ENCODE peak calls at places on chromosomes 7 and 10, in ten cellular contexts. V is tibial nerve; R is astrocyte of the spinal cord; S is dorsolateral prefrontal cortex; Q is activated CD8-positive, alpha-beta T cell treated with anti-CD3 and anti-CD28 coated beads for 36 hours; E is MM.1S; N is AG10803; D is Panc1; K is lower leg skin; X is endodermal cell. B is an unnamed sample.
A peak's percentile ranks its signal among the peaks of the same experiment; 100 is the strongest.

GRCh38 chr7:2495402-2496309 is 19.5 kb upstream of the GRIFIN start:
- DNase-seq in Q (no peak), R (no peak), D (no peak), S (no peak), E (no peak), X (peak; percentile 79), N (no peak), V (no peak), K (no peak), B (no peak)

GRCh38 chr10:30583778-30584415 is 45.7 kb downstream of the LYZL2 start:
- DNase-seq in D (no peak), S (no peak), K (peak; percentile 62), E (peak; percentile 80), Q (peak; percentile 7), N (peak; percentile 60), X (no peak), R (peak; percentile 84), V (peak; percentile 64), B (no peak)

GRCh38 chr7:1264345-1265280 is 31.9 kb downstream of the UNCX start:
- DNase-seq in Q (no peak), R (no peak), V (no peak), S (no peak), D (no peak), E (no peak), N (no peak), K (no peak), X (no peak), B (no peak)

GRCh38 chr7:1298938-1299885 is 66.5 kb downstream of the UNCX start:
- DNase-seq in V (no peak), E (no peak), N (no peak), R (no peak), X (peak; percentile 64), Q (no peak), S (no peak), K (no peak), D (no peak), B (no peak)

GRCh38 chr7:30650455-30650854 is 31.8 kb downstream of the CRHR2 start:
- DNase-seq in V (no peak), S (no peak), Q (no peak), N (no peak), X (peak; percentile 71), K (no peak), D (no peak), E (no peak), R (no peak), B (no peak)

GRCh38 chr10:30392564-30392990 is 41.4 kb upstream of the MAP3K8 start:
- DNase-seq in X (peak; percentile 95), E (peak; percentile 68), N (peak; percentile 45), Q (peak; percentile 78), R (peak; percentile 43), K (peak; percentile 50), V (peak; percentile 54), D (peak; percentile 52), S (peak; percentile 49), B (no peak)

GRCh38 chr10:49115796-49116508 is 630 bp upstream of the VSTM4 start:
- DNase-seq in R (no peak), V (no peak), N (no peak), S (no peak), E (no peak), X (no peak), D (no peak), K (no peak), Q (peak; percentile 10), B (no peak)

GRCh38 chr10:60299390-60299778 is 90.3 kb downstream of the ANK3 start:
- DNase-seq in N (no peak), K (no peak), X (no peak), Q (no peak), S (no peak), V (no peak), R (no peak), D (no peak), E (no peak), B (no peak)

GRCh38 chr7:139735466-139735865 is 42.3 kb downstream of the HIPK2 start:
- DNase-seq in Q (no peak), X (peak; percentile 13), S (no peak), D (no peak), V (no peak), R (no peak), N (no peak), K (no peak), E (no peak), B (no peak)

GRCh38 chr10:29479081-29479917 is 155.5 kb downstream of the SVIL start:
- DNase-seq in Q (peak; percentile 31), X (no peak), N (peak; percentile 27), K (no peak), V (no peak), D (no peak), S (no peak), R (peak; percentile 83), E (peak; percentile 38), B (peak; percentile 69)

GRCh38 chr7:133293390-133294110 is 40.7 kb downstream of the EXOC4 start:
- DNase-seq in V (no peak), D (no peak), E (no peak), N (no peak), X (no peak), Q (no peak), K (no peak), S (no peak), R (no peak), B (no peak)

GRCh38 chr7:31098606-31099360 is 46.7 kb downstream of the ADCYAP1R1 start:
- DNase-seq in X (peak; percentile 17), Q (no peak), R (no peak), D (no peak), S (no peak), E (no peak), N (no peak), V (no peak), K (no peak), B (no peak)

GRCh38 chr10:30059209-30060107 is at the start of gene JCAD:
- DNase-seq in Q (peak; percentile 54), E (peak; percentile 52), K (peak; percentile 59), S (no peak), N (peak; percentile 45), R (no peak), V (peak; percentile 75), D (no peak), X (peak; percentile 93), B (no peak)

GRCh38 chr7:115634633-115635032 is 395.9 kb downstream of the TFEC start:
- DNase-seq in X (no peak), E (no peak), N (no peak), Q (no peak), K (no peak), R (no peak), V (no peak), D (peak; percentile 8), S (no peak), B (no peak)

GRCh38 chr7:53744361-53744760 is 708.9 kb downstream of the POM121L12 start:
- DNase-seq in N (no peak), E (no peak), S (no peak), V (no peak), R (no peak), X (peak; percentile 68), K (no peak), Q (no peak), D (no peak), B (peak; percentile 25)
- TF ChIP-seq CTCF in N (no peak), E (no peak), S (no peak), V (no peak), R (no peak), X (peak; percentile 31), K (no peak), Q (no peak), D (no peak), B (peak; percentile 40)

DNA sequence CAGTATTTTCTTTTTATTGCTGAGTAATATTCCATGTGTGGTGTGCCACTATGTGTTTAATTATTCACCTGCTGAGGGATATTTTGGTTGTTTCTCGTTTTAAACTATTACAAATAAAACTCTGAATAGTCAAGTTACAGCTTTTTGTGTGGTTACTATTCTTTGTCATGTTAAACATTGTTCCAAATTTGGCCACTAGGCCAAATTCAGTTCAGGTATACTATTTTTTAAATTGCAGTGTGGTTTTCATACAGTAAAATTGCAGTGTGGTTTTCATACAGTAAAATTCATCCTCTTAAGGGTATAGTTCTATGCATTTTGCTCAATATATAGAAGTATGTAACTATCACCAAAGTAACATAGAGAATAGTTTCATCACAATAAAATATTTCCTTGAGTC is 97.4 kb upstream of the FAM3C start:
- DNase-seq in D (no peak), X (no peak), V (no peak), K (no peak), N (no peak), R (no peak), Q (no peak), S (no peak), E (no peak), B (no peak)
- TF ChIP-seq CTCF in D (no peak), X (peak; percentile 45), V (no peak), K (no peak), N (no peak), R (no peak), Q (no peak), S (no peak), E (peak; percentile 7), B (no peak)

DNA sequence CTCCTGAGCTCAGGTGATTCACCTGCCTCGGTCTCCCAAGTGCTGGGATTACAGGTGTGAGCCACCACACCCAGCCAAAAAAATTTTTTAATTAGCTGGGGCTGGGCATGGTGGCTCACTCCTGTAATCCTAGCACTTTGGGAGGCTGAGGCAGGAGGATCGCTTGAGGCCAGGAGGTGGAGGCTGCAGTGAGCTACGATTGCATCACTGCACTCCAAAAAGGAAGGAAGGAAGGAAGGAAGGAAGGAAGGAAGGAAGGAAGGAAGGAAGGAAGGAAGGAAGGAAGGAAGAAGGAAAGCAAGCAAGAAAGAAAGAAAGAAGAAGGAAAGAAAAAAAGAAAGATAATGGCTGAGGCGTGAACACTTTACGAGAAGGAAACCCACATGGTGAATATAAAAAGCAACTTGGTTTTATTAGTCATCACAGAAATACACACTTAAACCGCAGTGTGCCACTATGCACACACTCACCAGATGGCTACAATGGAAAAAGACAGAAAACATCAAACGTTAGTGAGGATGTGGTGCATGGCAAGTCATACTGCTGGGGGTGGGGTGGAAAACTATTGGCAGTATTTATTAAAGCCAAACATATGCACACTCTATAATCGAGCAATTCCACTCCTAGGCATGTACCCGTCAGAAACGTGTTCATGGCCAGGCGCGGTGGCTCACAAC is 4.4 kb upstream of the CCL26 start:
- DNase-seq in Q (peak; percentile 86), D (peak; percentile 67), N (peak; percentile 96), E (peak; percentile 12), V (no peak), K (no peak), X (no peak), R (peak; percentile 94), S (no peak), B (no peak)
- TF ChIP-seq CTCF in Q (no peak), D (no peak), N (peak; percentile 12), E (no peak), V (no peak), K (no peak), X (no peak), R (no peak), S (no peak), B (no peak)

DNA sequence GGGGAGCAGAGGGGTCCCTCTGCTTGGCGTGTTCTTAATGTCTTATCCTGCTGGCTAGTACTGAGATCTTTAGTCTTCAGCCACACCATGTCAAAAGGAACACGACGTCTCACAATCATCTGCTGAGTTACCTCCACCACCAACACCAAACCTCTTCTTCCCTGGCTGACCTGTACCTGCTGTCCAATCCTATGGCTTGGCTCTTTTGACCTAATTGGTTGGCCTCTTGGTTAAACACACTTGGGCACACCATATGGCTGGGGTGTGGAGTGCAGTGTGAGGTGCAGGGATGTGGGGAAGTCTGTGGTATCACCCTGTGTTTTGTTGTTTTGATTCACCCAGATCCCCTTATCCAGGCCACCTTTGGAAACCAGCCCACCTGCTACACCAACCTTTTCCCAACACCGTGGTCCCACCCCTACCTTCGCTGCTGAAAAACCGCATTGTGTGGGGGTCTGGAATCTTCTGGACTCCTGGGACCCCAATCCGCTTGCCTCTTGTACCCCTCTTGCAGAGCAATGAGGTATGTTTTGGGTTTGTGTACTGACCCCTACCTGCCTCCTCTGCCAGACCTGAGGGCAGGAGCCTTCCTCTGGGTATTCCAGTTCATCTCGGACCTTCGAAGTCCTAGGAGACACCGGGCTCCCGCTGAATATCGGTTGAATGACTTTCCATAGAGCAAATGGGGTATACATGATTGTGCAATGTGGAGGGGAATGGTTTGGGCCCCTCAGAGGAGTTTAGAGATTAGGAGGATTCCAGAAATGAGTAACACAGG is 2.8 kb upstream of the LBX1 start:
- DNase-seq in K (no peak), E (no peak), V (no peak), X (no peak), R (no peak), D (no peak), N (no peak), Q (no peak), S (no peak), B (no peak)
- TF ChIP-seq CTCF in K (no peak), E (no peak), V (no peak), X (no peak), R (no peak), D (no peak), N (no peak), Q (no peak), S (no peak), B (no peak)